ENCODE peak calls at places on chromosomes 13 and 19, in six cellular contexts. T is HTR-8/SVneo; M is M059J; U is stimulated activated CD8-positive, alpha-beta memory T cell treated with anti-CD3 and anti-CD28 coated beads, Interleukin-4, amount 100 ng/mL, for 24 hours; A is cardiac muscle cell; X is right cardiac atrium. Z is an unnamed sample.

GRCh38 chr13:26679411-26679810 is 81.2 kb downstream of the GPR12 start:
- DNase-seq in T (no peak), M (peak; percentile 39), U (no peak), A (peak; percentile 36), X (no peak), Z (no peak)

GRCh38 chr13:106756446-106756845 is 188.5 kb upstream of the ARGLU1 start:
- DNase-seq in T (no peak), M (no peak), U (no peak), A (no peak), X (no peak), Z (no peak)

GRCh38 chr19:19181614-19182013 is 10.3 kb downstream of the BORCS8 start:
- DNase-seq in T (no peak), M (no peak), U (no peak), A (no peak), X (no peak), Z (no peak)

GRCh38 chr13:107715496-107715895 is 499.8 kb downstream of the LIG4 start:
- DNase-seq in T (no peak), M (no peak), U (no peak), A (no peak), X (no peak), Z (no peak)

GRCh38 chr13:112740502-112741131 is 50.8 kb downstream of the ATP11A start:
- DNase-seq in T (peak; percentile 41), M (peak; percentile 22), U (no peak), A (peak; percentile 71), X (peak; percentile 76), Z (no peak)

GRCh38 chr13:113146750-113147149 is 11.7 kb upstream of the PROZ start:
- DNase-seq in T (no peak), M (no peak), U (no peak), A (no peak), X (no peak), Z (no peak)

GRCh38 chr19:9620842-9621155 is 233 bp downstream of the ZNF561 start:
- DNase-seq in T (no peak), M (no peak), U (no peak), A (no peak), X (no peak), Z (no peak)

GRCh38 chr19:31875550-31875949 is 469.9 kb upstream of the ZNF507 start:
- DNase-seq in T (no peak), M (no peak), U (no peak), A (no peak), X (no peak), Z (no peak)

GRCh38 chr19:38277969-38278680 is 13.8 kb downstream of the SPINT2 start:
- DNase-seq in T (no peak), M (peak; percentile 70), U (no peak), A (peak; percentile 86), X (peak; percentile 78), Z (no peak)

GRCh38 chr13:67763316-67763715 is 533.2 kb upstream of the PCDH9 start:
- DNase-seq in T (no peak), M (no peak), U (no peak), A (no peak), X (no peak), Z (no peak)

GRCh38 chr19:13691569-13691968 is 72.8 kb upstream of the MRI1 start:
- DNase-seq in T (no peak), M (no peak), U (no peak), A (no peak), X (no peak), Z (no peak)

GRCh38 chr13:30346789-30347167 is 39.4 kb upstream of the KATNAL1 start:
- DNase-seq in T (no peak), M (no peak), U (no peak), A (no peak), X (no peak), Z (no peak)